ENCODE peak calls at places on chromosomes 13 and 19, in five cellular contexts. R is MV-4-11; A is naive thymus-derived CD4-positive, alpha-beta T cell; W is naive thymus-derived CD8-positive, alpha-beta T cell; Z is effector CD4-positive, alpha-beta T cell. D is an unnamed sample.

GRCh38 chr13:52136763-52137162 is 7.9 kb upstream of the NEK5 start:
- DNase-seq in R (no peak), A (no peak), W (no peak), Z (no peak), D (no peak)

GRCh38 chr19:2661615-2662014 is 40.9 kb downstream of the GNG7 start:
- DNase-seq in R (peak; percentile 35), A (no peak), W (no peak), Z (no peak), D (no peak)

GRCh38 chr19:517721-518136 is 10.4 kb downstream of the TPGS1 start:
- DNase-seq in R (no peak), A (no peak), W (no peak), Z (no peak), D (no peak)

GRCh38 chr13:42486711-42487198 is 87.2 kb upstream of the TNFSF11 start:
- DNase-seq in R (peak; percentile 97), A (no peak), W (no peak), Z (no peak), D (no peak)

GRCh38 chr13:35840991-35841604 is 290.1 kb downstream of the DCLK1 start:
- DNase-seq in R (no peak), A (no peak), W (no peak), Z (no peak), D (no peak)

GRCh38 chr19:17719730-17720486 is 628 bp downstream of the MAP1S start:
- DNase-seq in R (no peak), A (peak; percentile 45), W (peak; percentile 17), Z (no peak), D (peak; percentile 28)

GRCh38 chr19:17441241-17442135 is 7.0 kb downstream of the TMEM221 start:
- DNase-seq in R (peak; percentile 48), A (no peak), W (no peak), Z (no peak), D (no peak)

GRCh38 chr19:49231389-49231788 is 73.8 kb downstream of the TRPM4 start:
- DNase-seq in R (no peak), A (no peak), W (no peak), Z (no peak), D (no peak)

GRCh38 chr13:50526771-50527567 is 316.5 kb downstream of the DLEU7 start:
- DNase-seq in R (no peak), A (no peak), W (no peak), Z (no peak), D (no peak)

GRCh38 chr13:44303681-44304432 is 69.8 kb upstream of the SERP2 start:
- DNase-seq in R (no peak), A (no peak), W (no peak), Z (no peak), D (no peak)

GRCh38 chr19:3162418-3163229 is 15.9 kb upstream of the S1PR4 start:
- DNase-seq in R (peak; percentile 30), A (no peak), W (no peak), Z (no peak), D (no peak)

GRCh38 chr13:20923272-20923671 is 20.7 kb upstream of the XPO4 start:
- DNase-seq in R (no peak), A (no peak), W (no peak), Z (no peak), D (no peak)

GRCh38 chr19:45231891-45232290 is 13.3 kb downstream of the EXOC3L2 start:
- DNase-seq in R (no peak), A (no peak), W (no peak), Z (no peak), D (no peak)

GRCh38 chr13:52744842-52745241 is 5.2 kb upstream of the CNMD start:
- DNase-seq in R (no peak), A (no peak), W (no peak), Z (no peak), D (no peak)

GRCh38 chr13:91278291-91278690 is 69.2 kb upstream of the MIR17HG start:
- DNase-seq in R (no peak), A (no peak), W (no peak), Z (no peak), D (no peak)

GRCh38 chr13:95643814-95644598 is 500 bp downstream of the DZIP1 start:
- DNase-seq in R (no peak), A (no peak), W (no peak), Z (no peak), D (no peak)

GRCh38 chr19:49497047-49497789 is 984 bp downstream of the RPS11 start:
- DNase-seq in R (peak; percentile 90), A (peak; percentile 67), W (peak; percentile 53), Z (peak; percentile 71), D (peak; percentile 78)

GRCh38 chr19:52786078-52786463 is 520 bp downstream of the ZNF600 start:
- DNase-seq in R (no peak), A (no peak), W (no peak), Z (no peak), D (no peak)

GRCh38 chr19:41399091-41399490 is 1.5 kb downstream of the BCKDHA start:
- DNase-seq in R (no peak), A (no peak), W (no peak), Z (no peak), D (no peak)

GRCh38 chr13:89455741-89456140 is 1784.6 kb downstream of the SLITRK5 start:
- DNase-seq in R (no peak), A (no peak), W (no peak), Z (no peak), D (no peak)

GRCh38 chr19:35409191-35409590 is 38.3 kb downstream of the GPR42 start:
- DNase-seq in R (no peak), A (no peak), W (no peak), Z (no peak), D (no peak)

GRCh38 chr19:11486661-11487503 is 6.0 kb upstream of the ELAVL3 start:
- DNase-seq in R (no peak), A (no peak), W (no peak), Z (no peak), D (no peak)

GRCh38 chr13:80862466-80862865 is 521.5 kb upstream of the SPRY2 start:
- DNase-seq in R (no peak), A (no peak), W (no peak), Z (no peak), D (no peak)

GRCh38 chr13:53873558-53873957 is 844.9 kb downstream of the OLFM4 start:
- DNase-seq in R (no peak), A (no peak), W (no peak), Z (no peak), D (no peak)

GRCh38 chr19:47819841-47820244 is 1.9 kb upstream of the CRX start:
- DNase-seq in R (peak; percentile 66), A (no peak), W (no peak), Z (no peak), D (no peak)

D was measured in stimulated activated naive CD4-positive, alpha-beta T cell.